ENCODE peak calls at places on chromosomes 6 and 20, in eight cellular contexts. P, T, K, J, Q, I, X and H are unnamed samples.

GRCh38 chr6:90333928-90334327 is 37.3 kb upstream of the BACH2 start:
- DNase-seq in Q (no peak), K (no peak), I (no peak), X (no peak), P (no peak), T (no peak), J (no peak), H (no peak)

GRCh38 chr6:154154389-154154967 is 115.4 kb downstream of the OPRM1 start:
- DNase-seq in P (peak; percentile 84), T (peak; percentile 53), J (peak; percentile 68), Q (peak; percentile 78), I (peak; percentile 64), X (peak; percentile 32), K (no peak), H (peak; percentile 77)

GRCh38 chr6:141618180-141618581 is 514.5 kb upstream of the GJE1 start:
- DNase-seq in X (no peak), K (no peak), T (no peak), I (no peak), Q (no peak), P (no peak), J (no peak), H (no peak)

GRCh38 chr6:11759995-11760394 is 18.6 kb downstream of the ADTRP start:
- DNase-seq in K (no peak), Q (no peak), T (no peak), X (no peak), J (no peak), P (no peak), I (no peak), H (no peak)

GRCh38 chr6:135606392-135606791 is 108.9 kb upstream of the AHI1 start:
- DNase-seq in J (no peak), I (no peak), K (no peak), Q (no peak), X (no peak), T (no peak), P (no peak), H (peak; percentile 73)

GRCh38 chr6:109449789-109450673 is 5.5 kb downstream of the MICAL1 start:
- DNase-seq in I (no peak), J (no peak), P (no peak), Q (no peak), X (no peak), K (no peak), T (peak; percentile 26), H (no peak)

GRCh38 chr6:101689695-101690094 is 296.2 kb downstream of the GRIK2 start:
- DNase-seq in I (no peak), T (no peak), Q (no peak), J (no peak), K (no peak), X (no peak), P (no peak), H (no peak)

GRCh38 chr20:62120990-62121775 is 1.1 kb upstream of the LSM14B start:
- DNase-seq in I (no peak), P (peak; percentile 62), J (no peak), X (no peak), Q (peak; percentile 36), T (no peak), K (no peak), H (peak; percentile 51)

GRCh38 chr20:49515588-49515987 is 33.1 kb upstream of the KCNB1 start:
- DNase-seq in P (no peak), X (no peak), I (no peak), Q (no peak), T (no peak), K (no peak), J (no peak), H (no peak)

GRCh38 chr6:14798594-14798982 is 447.3 kb upstream of the JARID2 start:
- DNase-seq in J (no peak), Q (no peak), K (no peak), X (no peak), P (no peak), I (no peak), T (no peak), H (no peak)

GRCh38 chr20:2626853-2627541 is 25.4 kb upstream of the NOP56 start:
- DNase-seq in J (no peak), X (peak; percentile 86), K (no peak), T (peak; percentile 61), P (no peak), Q (no peak), I (no peak), H (peak; percentile 87)

GRCh38 chr6:10099086-10099499 is 315.8 kb downstream of the TFAP2A start:
- DNase-seq in X (peak; percentile 32), P (no peak), Q (no peak), K (no peak), J (no peak), T (no peak), I (no peak), H (peak; percentile 36)

GRCh38 chr20:47263502-47264084 is 92.9 kb downstream of the ZMYND8 start:
- DNase-seq in P (no peak), Q (no peak), X (no peak), J (no peak), I (no peak), T (no peak), K (no peak), H (no peak)

GRCh38 chr6:129493396-129493902 is 216.5 kb downstream of the ARHGAP18 start:
- DNase-seq in X (no peak), Q (no peak), J (no peak), I (no peak), P (no peak), T (no peak), K (no peak), H (peak; percentile 80)

GRCh38 chr6:23213651-23214050 is 644.3 kb downstream of the HDGFL1 start:
- DNase-seq in P (no peak), I (no peak), X (no peak), Q (no peak), K (no peak), T (no peak), J (no peak), H (peak; percentile 67)

GRCh38 chr20:63100926-63101699 is 94.3 kb upstream of the BHLHE23 start:
- DNase-seq in K (no peak), P (no peak), T (no peak), Q (no peak), J (no peak), X (no peak), I (no peak), H (no peak)

GRCh38 chr20:4282550-4282949 is 267.2 kb upstream of the RNF24 start:
- DNase-seq in P (no peak), K (no peak), T (no peak), J (no peak), Q (no peak), I (no peak), X (no peak), H (no peak)

GRCh38 chr6:7978736-7979135 is 68.1 kb upstream of the TXNDC5 start:
- DNase-seq in I (no peak), J (no peak), T (no peak), K (no peak), P (no peak), X (no peak), Q (no peak), H (peak; percentile 87)

GRCh38 chr6:5135783-5136376 is 50.7 kb downstream of the PPP1R3G start:
- DNase-seq in Q (peak; percentile 43), T (no peak), J (peak; percentile 7), X (peak; percentile 4), K (peak; percentile 16), I (no peak), P (peak; percentile 21), H (no peak)

GRCh38 chr20:11651138-11651537 is 266.6 kb upstream of the BTBD3 start:
- DNase-seq in J (no peak), K (no peak), Q (no peak), X (no peak), T (no peak), P (peak; percentile 3), I (no peak), H (peak; percentile 1)

GRCh38 chr6:1868561-1869261 is 259.0 kb downstream of the FOXC1 start:
- DNase-seq in J (no peak), X (no peak), T (no peak), P (no peak), I (no peak), Q (no peak), K (no peak), H (no peak)